ENCODE peak calls at places on chromosomes 12 and 14, in nine cellular contexts. One of them, this sample, is unnamed.

GRCh38 chr14:100536721-100537700 is 50.2 kb downstream of the BEGAIN start:
- DNase-seq in CD8-positive, alpha-beta memory T cell: no peak
- DNase-seq in NCI-H69: no peak
- DNase-seq in CD14-positive monocyte: peak; percentile 20
- DNase-seq in effector CD4-positive, alpha-beta T cell: no peak
- DNase-seq in BE2C: no peak
- DNase-seq in NCI-H1417 treated with DMSO at 0.1 percent for 48 hours: no peak
- DNase-seq in NCI-H2107: no peak
- DNase-seq in AG08395: no peak
- DNase-seq in this sample: no peak

GRCh38 chr12:66695130-66695529 is 16.3 kb upstream of the GRIP1 start:
- DNase-seq in CD8-positive, alpha-beta memory T cell: no peak
- DNase-seq in NCI-H69: peak; percentile 76
- DNase-seq in CD14-positive monocyte: no peak
- DNase-seq in effector CD4-positive, alpha-beta T cell: no peak
- DNase-seq in BE2C: no peak
- DNase-seq in NCI-H1417 treated with DMSO at 0.1 percent for 48 hours: no peak
- DNase-seq in NCI-H2107: peak; percentile 62
- DNase-seq in AG08395: no peak
- DNase-seq in this sample: no peak

GRCh38 chr14:99809864-99810854 is 16.9 kb downstream of the EML1 start:
- DNase-seq in CD8-positive, alpha-beta memory T cell: no peak
- DNase-seq in NCI-H69: no peak
- DNase-seq in CD14-positive monocyte: no peak
- DNase-seq in effector CD4-positive, alpha-beta T cell: no peak
- DNase-seq in BE2C: peak; percentile 73
- DNase-seq in NCI-H1417 treated with DMSO at 0.1 percent for 48 hours: no peak
- DNase-seq in NCI-H2107: no peak
- DNase-seq in AG08395: peak; percentile 24
- DNase-seq in this sample: peak; percentile 25

GRCh38 chr12:64968989-64969819 is 144.8 kb downstream of the TBC1D30 start:
- DNase-seq in CD8-positive, alpha-beta memory T cell: no peak
- DNase-seq in NCI-H69: no peak
- DNase-seq in CD14-positive monocyte: no peak
- DNase-seq in effector CD4-positive, alpha-beta T cell: no peak
- DNase-seq in BE2C: no peak
- DNase-seq in NCI-H1417 treated with DMSO at 0.1 percent for 48 hours: no peak
- DNase-seq in NCI-H2107: no peak
- DNase-seq in AG08395: peak; percentile 57
- DNase-seq in this sample: peak; percentile 61

GRCh38 chr12:49347307-49348237 is 884 bp downstream of the DNAJC22 start:
- DNase-seq in CD8-positive, alpha-beta memory T cell: peak; percentile 72
- DNase-seq in NCI-H69: peak; percentile 95
- DNase-seq in CD14-positive monocyte: no peak
- DNase-seq in effector CD4-positive, alpha-beta T cell: peak; percentile 72
- DNase-seq in BE2C: peak; percentile 89
- DNase-seq in NCI-H1417 treated with DMSO at 0.1 percent for 48 hours: no peak
- DNase-seq in NCI-H2107: no peak
- DNase-seq in AG08395: peak; percentile 91
- DNase-seq in this sample: peak; percentile 95

GRCh38 chr12:104671407-104672095 is 214.8 kb downstream of the CHST11 start:
- DNase-seq in CD8-positive, alpha-beta memory T cell: peak; percentile 65
- DNase-seq in NCI-H69: peak; percentile 33
- DNase-seq in CD14-positive monocyte: peak; percentile 98
- DNase-seq in effector CD4-positive, alpha-beta T cell: peak; percentile 64
- DNase-seq in BE2C: peak; percentile 59
- DNase-seq in NCI-H1417 treated with DMSO at 0.1 percent for 48 hours: no peak
- DNase-seq in NCI-H2107: no peak
- DNase-seq in AG08395: peak; percentile 89
- DNase-seq in this sample: peak; percentile 84

GRCh38 chr12:23731035-23731434 is 218.4 kb downstream of the SOX5 start:
- DNase-seq in CD8-positive, alpha-beta memory T cell: no peak
- DNase-seq in NCI-H69: no peak
- DNase-seq in CD14-positive monocyte: no peak
- DNase-seq in effector CD4-positive, alpha-beta T cell: no peak
- DNase-seq in BE2C: no peak
- DNase-seq in NCI-H1417 treated with DMSO at 0.1 percent for 48 hours: no peak
- DNase-seq in NCI-H2107: no peak
- DNase-seq in AG08395: no peak
- DNase-seq in this sample: no peak

GRCh38 chr12:86137936-86138335 is 118.3 kb downstream of the MGAT4C start:
- DNase-seq in CD8-positive, alpha-beta memory T cell: no peak
- DNase-seq in NCI-H69: no peak
- DNase-seq in CD14-positive monocyte: no peak
- DNase-seq in effector CD4-positive, alpha-beta T cell: no peak
- DNase-seq in BE2C: no peak
- DNase-seq in NCI-H1417 treated with DMSO at 0.1 percent for 48 hours: no peak
- DNase-seq in NCI-H2107: no peak
- DNase-seq in AG08395: no peak
- DNase-seq in this sample: no peak

GRCh38 chr12:1488908-1489381 is 105.4 kb downstream of the FBXL14 start:
- DNase-seq in CD8-positive, alpha-beta memory T cell: peak; percentile 17
- DNase-seq in NCI-H69: no peak
- DNase-seq in CD14-positive monocyte: no peak
- DNase-seq in effector CD4-positive, alpha-beta T cell: no peak
- DNase-seq in BE2C: no peak
- DNase-seq in NCI-H1417 treated with DMSO at 0.1 percent for 48 hours: no peak
- DNase-seq in NCI-H2107: no peak
- DNase-seq in AG08395: peak; percentile 55
- DNase-seq in this sample: peak; percentile 42

GRCh38 chr12:14575585-14575984 is 7.9 kb upstream of the PLBD1 start:
- DNase-seq in CD8-positive, alpha-beta memory T cell: no peak
- DNase-seq in NCI-H69: no peak
- DNase-seq in CD14-positive monocyte: no peak
- DNase-seq in effector CD4-positive, alpha-beta T cell: no peak
- DNase-seq in BE2C: no peak
- DNase-seq in NCI-H1417 treated with DMSO at 0.1 percent for 48 hours: no peak
- DNase-seq in NCI-H2107: no peak
- DNase-seq in AG08395: no peak
- DNase-seq in this sample: no peak

This sample was measured in GM03348.